ENCODE peak calls at places on chromosomes 4 and X, in seven cellular contexts. One of them, this sample, is unnamed.

GRCh38 chrX:70878925-70879324 is 29.6 kb downstream of the TEX11 start:
- DNase-seq in suprapubic skin: no peak
- DNase-seq in right atrium auricular region: no peak
- DNase-seq in A549: no peak
- DNase-seq in thoracic aorta: no peak
- DNase-seq in OCI-LY7: no peak
- DNase-seq in astrocyte: no peak
- DNase-seq in this sample: no peak

GRCh38 chrX:68848189-68848940 is 19.5 kb downstream of the EFNB1 start:
- DNase-seq in suprapubic skin: no peak
- DNase-seq in A549: no peak
- DNase-seq in right atrium auricular region: no peak
- DNase-seq in thoracic aorta: no peak
- DNase-seq in OCI-LY7: no peak
- DNase-seq in astrocyte: no peak
- DNase-seq in this sample: no peak

GRCh38 chr4:27005512-27006246 is 145.0 kb downstream of the STIM2 start:
- DNase-seq in thoracic aorta: no peak
- DNase-seq in A549: no peak
- DNase-seq in astrocyte: peak
- DNase-seq in suprapubic skin: no peak
- DNase-seq in OCI-LY7: no peak
- DNase-seq in right atrium auricular region: no peak
- DNase-seq in this sample: no peak

GRCh38 chr4:53654300-53654758 is 63.0 kb upstream of the LNX1 start:
- DNase-seq in thoracic aorta: peak
- DNase-seq in suprapubic skin: no peak
- DNase-seq in astrocyte: peak
- DNase-seq in A549: no peak
- DNase-seq in right atrium auricular region: no peak
- DNase-seq in OCI-LY7: no peak
- DNase-seq in this sample: no peak

GRCh38 chrX:76509775-76510174 is 82.3 kb downstream of the MAGEE1 start:
- DNase-seq in astrocyte: no peak
- DNase-seq in right atrium auricular region: no peak
- DNase-seq in OCI-LY7: no peak
- DNase-seq in A549: no peak
- DNase-seq in thoracic aorta: no peak
- DNase-seq in suprapubic skin: no peak
- DNase-seq in this sample: no peak

GRCh38 chrX:30302957-30303356 is 6.2 kb downstream of the NR0B1 start:
- DNase-seq in thoracic aorta: no peak
- DNase-seq in astrocyte: no peak
- DNase-seq in A549: no peak
- DNase-seq in OCI-LY7: no peak
- DNase-seq in right atrium auricular region: no peak
- DNase-seq in suprapubic skin: no peak
- DNase-seq in this sample: no peak

GRCh38 chr4:60846678-60847077 is 353.4 kb upstream of the ADGRL3 start:
- DNase-seq in astrocyte: no peak
- DNase-seq in right atrium auricular region: no peak
- DNase-seq in suprapubic skin: no peak
- DNase-seq in OCI-LY7: no peak
- DNase-seq in thoracic aorta: no peak
- DNase-seq in A549: no peak
- DNase-seq in this sample: no peak

GRCh38 chrX:16278927-16279326 is 111.6 kb downstream of the MAGEB17 start:
- DNase-seq in OCI-LY7: no peak
- DNase-seq in thoracic aorta: no peak
- DNase-seq in astrocyte: no peak
- DNase-seq in right atrium auricular region: no peak
- DNase-seq in A549: no peak
- DNase-seq in suprapubic skin: no peak
- DNase-seq in this sample: no peak

GRCh38 chr4:140726776-140727500 is 29.2 kb downstream of the TBC1D9 start:
- DNase-seq in A549: peak
- DNase-seq in OCI-LY7: no peak
- DNase-seq in astrocyte: peak
- DNase-seq in right atrium auricular region: no peak
- DNase-seq in suprapubic skin: no peak
- DNase-seq in thoracic aorta: no peak
- DNase-seq in this sample: no peak

GRCh38 chr4:23333556-23333945 is 556.3 kb downstream of the PPARGC1A start:
- DNase-seq in astrocyte: peak
- DNase-seq in A549: no peak
- DNase-seq in thoracic aorta: no peak
- DNase-seq in suprapubic skin: no peak
- DNase-seq in right atrium auricular region: no peak
- DNase-seq in OCI-LY7: no peak
- DNase-seq in this sample: no peak

GRCh38 chr4:27149541-27150212 is 289.0 kb downstream of the STIM2 start:
- DNase-seq in OCI-LY7: no peak
- DNase-seq in astrocyte: peak
- DNase-seq in suprapubic skin: no peak
- DNase-seq in thoracic aorta: no peak
- DNase-seq in right atrium auricular region: no peak
- DNase-seq in A549: no peak
- DNase-seq in this sample: no peak

GRCh38 chrX:111585337-111585736 is 73.9 kb downstream of the SERTM2 start:
- DNase-seq in OCI-LY7: no peak
- DNase-seq in suprapubic skin: no peak
- DNase-seq in right atrium auricular region: no peak
- DNase-seq in astrocyte: no peak
- DNase-seq in A549: no peak
- DNase-seq in thoracic aorta: no peak
- DNase-seq in this sample: no peak

DNA sequence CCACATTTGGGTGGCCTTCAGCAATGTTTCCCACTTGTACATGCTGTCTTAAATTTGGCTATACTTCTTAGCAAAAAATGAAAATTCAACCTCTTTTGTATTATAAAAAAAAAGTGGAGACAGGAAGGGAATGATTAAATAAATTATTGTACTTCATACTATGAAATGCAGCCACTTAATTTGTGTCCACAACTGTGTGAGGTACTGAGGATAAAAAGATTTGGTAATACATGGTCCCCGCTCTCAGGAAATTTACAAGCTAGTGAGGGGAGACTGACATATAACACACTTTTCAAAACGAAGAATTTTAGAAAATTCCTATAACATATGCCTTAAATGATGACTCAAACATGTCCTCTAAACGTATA is 105.0 kb downstream of the HNRNPD start:
- DNase-seq in OCI-LY7: no peak
- DNase-seq in thoracic aorta: no peak
- DNase-seq in suprapubic skin: no peak
- DNase-seq in A549: no peak
- DNase-seq in right atrium auricular region: no peak
- DNase-seq in astrocyte: no peak
- DNase-seq in this sample: no peak
- TF ChIP-seq CTCF in OCI-LY7: peak
- TF ChIP-seq CTCF in thoracic aorta: no peak
- TF ChIP-seq CTCF in suprapubic skin: no peak
- TF ChIP-seq CTCF in A549: peak
- TF ChIP-seq CTCF in right atrium auricular region: no peak
- TF ChIP-seq CTCF in astrocyte: no peak
- TF ChIP-seq CTCF in this sample: no peak

GRCh38 chr4:42401171-42401570 is 3.9 kb downstream of the SHISA3 start:
- DNase-seq in astrocyte: no peak
- DNase-seq in right atrium auricular region: no peak
- DNase-seq in suprapubic skin: no peak
- DNase-seq in OCI-LY7: no peak
- DNase-seq in A549: no peak
- DNase-seq in thoracic aorta: no peak
- DNase-seq in this sample: no peak

GRCh38 chr4:42399393-42399792 is 2.1 kb downstream of the SHISA3 start:
- DNase-seq in thoracic aorta: no peak
- DNase-seq in OCI-LY7: no peak
- DNase-seq in suprapubic skin: no peak
- DNase-seq in right atrium auricular region: no peak
- DNase-seq in astrocyte: no peak
- DNase-seq in A549: no peak
- DNase-seq in this sample: no peak

GRCh38 chr4:42398448-42399355 is 1.4 kb downstream of the SHISA3 start:
- DNase-seq in right atrium auricular region: no peak
- DNase-seq in suprapubic skin: no peak
- DNase-seq in astrocyte: no peak
- DNase-seq in thoracic aorta: no peak
- DNase-seq in A549: no peak
- DNase-seq in OCI-LY7: no peak
- DNase-seq in this sample: no peak

DNA sequence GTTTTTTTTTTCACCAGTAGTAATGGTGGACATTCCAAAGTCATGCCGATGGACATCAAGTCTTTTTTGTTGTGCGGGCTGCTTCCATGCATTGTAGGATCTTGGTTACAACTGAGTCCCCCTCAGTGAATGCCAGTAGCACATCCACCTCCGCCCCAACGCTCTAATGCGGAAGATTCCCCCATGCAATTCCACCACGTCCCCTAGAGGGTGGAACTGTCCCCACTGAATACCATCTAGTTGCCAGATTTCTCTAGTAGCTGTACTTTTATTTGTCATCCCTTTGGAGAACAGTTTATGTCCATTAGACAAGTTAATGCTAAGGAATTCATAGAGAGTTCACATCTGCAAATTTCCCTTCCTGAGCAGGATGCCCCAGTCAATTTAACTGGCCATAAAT is 6.7 kb downstream of the SHISA3 start:
- DNase-seq in OCI-LY7: no peak
- DNase-seq in thoracic aorta: no peak
- DNase-seq in A549: peak
- DNase-seq in astrocyte: no peak
- DNase-seq in suprapubic skin: no peak
- DNase-seq in right atrium auricular region: no peak
- DNase-seq in this sample: no peak
- TF ChIP-seq CTCF in OCI-LY7: peak
- TF ChIP-seq CTCF in thoracic aorta: no peak
- TF ChIP-seq CTCF in A549: no peak
- TF ChIP-seq CTCF in astrocyte: no peak
- TF ChIP-seq CTCF in suprapubic skin: no peak
- TF ChIP-seq CTCF in right atrium auricular region: no peak
- TF ChIP-seq CTCF in this sample: no peak

GRCh38 chrX:41180194-41180902 is 95.1 kb downstream of the USP9X start:
- DNase-seq in A549: peak
- DNase-seq in suprapubic skin: no peak
- DNase-seq in right atrium auricular region: peak
- DNase-seq in thoracic aorta: no peak
- DNase-seq in OCI-LY7: peak
- DNase-seq in astrocyte: peak
- DNase-seq in this sample: peak
- TF ChIP-seq CTCF in A549: peak
- TF ChIP-seq CTCF in suprapubic skin: peak
- TF ChIP-seq CTCF in right atrium auricular region: peak
- TF ChIP-seq CTCF in thoracic aorta: peak
- TF ChIP-seq CTCF in OCI-LY7: peak
- TF ChIP-seq CTCF in astrocyte: peak
- TF ChIP-seq CTCF in this sample: peak

DNA sequence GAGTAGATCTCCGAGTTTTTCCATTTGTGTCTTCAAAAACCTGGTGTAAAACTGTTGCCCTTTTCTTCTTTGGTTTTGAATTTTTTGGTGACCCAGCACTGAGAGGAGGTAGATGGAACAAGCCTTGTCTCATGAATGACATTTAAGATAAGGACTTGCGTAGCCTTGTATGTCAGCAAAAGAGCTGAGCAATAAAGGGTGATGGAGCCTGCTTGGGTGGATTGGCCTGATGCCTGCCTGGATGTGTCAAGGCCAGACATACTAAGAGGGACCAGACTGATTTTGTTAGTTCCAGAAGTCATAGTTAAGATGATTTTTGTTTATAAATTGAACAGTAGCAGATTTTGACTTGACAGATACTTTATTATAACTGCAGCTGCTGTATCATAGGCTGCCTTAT is 134.9 kb downstream of the POLA1 start:
- DNase-seq in OCI-LY7: no peak
- DNase-seq in suprapubic skin: no peak
- DNase-seq in thoracic aorta: no peak
- DNase-seq in A549: no peak
- DNase-seq in right atrium auricular region: no peak
- DNase-seq in astrocyte: no peak
- DNase-seq in this sample: no peak
- TF ChIP-seq CTCF in OCI-LY7: no peak
- TF ChIP-seq CTCF in suprapubic skin: no peak
- TF ChIP-seq CTCF in thoracic aorta: no peak
- TF ChIP-seq CTCF in A549: no peak
- TF ChIP-seq CTCF in right atrium auricular region: no peak
- TF ChIP-seq CTCF in astrocyte: no peak
- TF ChIP-seq CTCF in this sample: no peak

GRCh38 chr4:14752341-14753046 is 249.8 kb upstream of the CPEB2 start:
- DNase-seq in thoracic aorta: no peak
- DNase-seq in suprapubic skin: no peak
- DNase-seq in astrocyte: no peak
- DNase-seq in A549: no peak
- DNase-seq in right atrium auricular region: no peak
- DNase-seq in OCI-LY7: no peak
- DNase-seq in this sample: no peak

GRCh38 chr4:14744346-14744745 is 257.9 kb upstream of the CPEB2 start:
- DNase-seq in OCI-LY7: no peak
- DNase-seq in right atrium auricular region: no peak
- DNase-seq in thoracic aorta: no peak
- DNase-seq in A549: no peak
- DNase-seq in astrocyte: no peak
- DNase-seq in suprapubic skin: no peak
- DNase-seq in this sample: no peak

GRCh38 chr4:14749910-14750309 is 252.4 kb upstream of the CPEB2 start:
- DNase-seq in OCI-LY7: no peak
- DNase-seq in astrocyte: peak
- DNase-seq in suprapubic skin: no peak
- DNase-seq in A549: no peak
- DNase-seq in thoracic aorta: no peak
- DNase-seq in right atrium auricular region: no peak
- DNase-seq in this sample: peak
- TF ChIP-seq CTCF in OCI-LY7: peak
- TF ChIP-seq CTCF in astrocyte: peak
- TF ChIP-seq CTCF in suprapubic skin: no peak
- TF ChIP-seq CTCF in A549: no peak
- TF ChIP-seq CTCF in thoracic aorta: no peak
- TF ChIP-seq CTCF in right atrium auricular region: peak
- TF ChIP-seq CTCF in this sample: peak

GRCh38 chr4:13484749-13485345 is 707 bp upstream of the RAB28 start:
- DNase-seq in astrocyte: peak
- DNase-seq in A549: peak
- DNase-seq in suprapubic skin: no peak
- DNase-seq in thoracic aorta: no peak
- DNase-seq in OCI-LY7: peak
- DNase-seq in right atrium auricular region: no peak
- DNase-seq in this sample: no peak
- TF ChIP-seq CTCF in astrocyte: no peak
- TF ChIP-seq CTCF in A549: no peak
- TF ChIP-seq CTCF in suprapubic skin: no peak
- TF ChIP-seq CTCF in thoracic aorta: no peak
- TF ChIP-seq CTCF in OCI-LY7: no peak
- TF ChIP-seq CTCF in right atrium auricular region: no peak
- TF ChIP-seq CTCF in this sample: no peak

DNA sequence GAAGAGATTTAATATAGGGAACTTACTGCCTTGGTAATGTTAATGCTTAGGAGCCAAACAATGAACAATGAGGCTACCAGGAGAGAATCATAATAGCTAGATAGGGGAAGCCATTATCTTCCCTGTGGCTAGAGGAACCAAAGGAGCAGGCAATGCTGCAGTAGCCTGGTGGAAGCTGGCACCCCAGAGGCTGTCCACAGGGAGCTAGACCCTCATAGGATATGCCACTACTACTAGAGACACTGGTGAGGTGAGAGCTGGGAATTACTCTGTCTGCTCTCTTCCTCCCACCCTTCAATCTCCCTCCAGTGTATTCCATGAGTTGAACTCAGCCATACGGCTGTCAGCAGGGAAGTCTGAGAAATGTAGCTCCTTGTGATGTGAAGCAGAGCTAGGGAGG is 601.4 kb downstream of the KCNIP4 start:
- DNase-seq in right atrium auricular region: no peak
- DNase-seq in OCI-LY7: no peak
- DNase-seq in astrocyte: no peak
- DNase-seq in thoracic aorta: no peak
- DNase-seq in A549: no peak
- DNase-seq in suprapubic skin: no peak
- DNase-seq in this sample: no peak
- TF ChIP-seq CTCF in right atrium auricular region: no peak
- TF ChIP-seq CTCF in OCI-LY7: no peak
- TF ChIP-seq CTCF in astrocyte: no peak
- TF ChIP-seq CTCF in thoracic aorta: no peak
- TF ChIP-seq CTCF in A549: no peak
- TF ChIP-seq CTCF in suprapubic skin: no peak
- TF ChIP-seq CTCF in this sample: no peak

This sample was measured in GM10248.